ENCODE peak calls at places on chromosomes 12 and 14, in seven cellular contexts. T is T-helper 17 cell; S is stimulated activated CD4-positive, alpha-beta T cell treated with anti-CD3 and anti-CD28 coated beads, Interleukin-12 subunit alpha, Interleukin-12 subunit beta, amount 100 ng/mL, for 4 hours; P is activated B cell treated with CpG ODN at 0.5 μM for 24 hours; M is lower leg skin; D is kidney tubule cell; H is HS-5. I is an unnamed sample.

GRCh38 chr14:100030441-100031153 is 34.6 kb upstream of the EVL start:
- DNase-seq in H (peak), M (peak), T (no peak), S (no peak), P (no peak), D (peak), I (no peak)

GRCh38 chr12:113136128-113136989 is 798 bp upstream of the RASAL1 start:
- DNase-seq in S (peak), T (peak), D (peak), P (peak), M (no peak), H (no peak), I (no peak)

GRCh38 chr12:93375906-93376305 is 1.8 kb upstream of the NUDT4 start:
- DNase-seq in S (no peak), H (no peak), M (no peak), P (no peak), T (no peak), D (no peak), I (no peak)

GRCh38 chr12:8953773-8954402 is 4.4 kb upstream of the M6PR start:
- DNase-seq in D (no peak), S (peak), P (no peak), T (peak), H (no peak), M (no peak), I (no peak)

GRCh38 chr12:28930704-28931103 is 218.4 kb upstream of the FAR2 start:
- DNase-seq in D (no peak), T (no peak), S (no peak), H (no peak), M (no peak), P (no peak), I (no peak)

GRCh38 chr14:91246051-91246852 is 1.7 kb upstream of the GPR68 start:
- DNase-seq in M (no peak), T (peak), D (no peak), S (peak), H (no peak), P (no peak), I (no peak)

GRCh38 chr12:53241623-53242412 is 9.8 kb upstream of the RARG start:
- DNase-seq in P (no peak), M (no peak), H (no peak), D (no peak), T (no peak), S (no peak), I (peak)

GRCh38 chr14:61203059-61203753 is 77.9 kb downstream of the TMEM30B start:
- DNase-seq in P (no peak), H (no peak), D (no peak), T (no peak), M (no peak), S (no peak), I (no peak)

GRCh38 chr12:50102186-50102585 is 1.6 kb upstream of the GPD1 start:
- DNase-seq in T (no peak), S (no peak), P (no peak), M (no peak), H (no peak), D (no peak), I (peak)

GRCh38 chr12:120586860-120587259 is 5.7 kb upstream of the POP5 start:
- DNase-seq in S (no peak), H (no peak), P (no peak), D (no peak), M (no peak), T (no peak), I (no peak)

GRCh38 chr12:48182659-48183058 is 785 bp upstream of the CCDC184 start:
- DNase-seq in M (no peak), P (no peak), S (no peak), T (no peak), D (no peak), H (no peak), I (no peak)

GRCh38 chr14:73246387-73247150 is 9.3 kb downstream of the PAPLN start:
- DNase-seq in T (no peak), M (no peak), S (no peak), H (no peak), P (no peak), D (no peak), I (no peak)

GRCh38 chr12:114918535-114919233 is 234.7 kb upstream of the TBX3 start:
- DNase-seq in H (peak), P (no peak), S (no peak), T (no peak), D (peak), M (no peak), I (no peak)

GRCh38 chr12:14954269-14954668 is 7.1 kb downstream of the ARHGDIB start:
- DNase-seq in D (peak), S (no peak), M (no peak), H (no peak), T (no peak), P (no peak), I (no peak)

GRCh38 chr14:102508410-102508773 is 1.2 kb downstream of the ANKRD9 start:
- DNase-seq in P (no peak), M (peak), D (peak), S (no peak), H (no peak), T (no peak), I (no peak)

GRCh38 chr12:125203145-125203765 is 138.0 kb downstream of the AACS start:
- DNase-seq in T (no peak), D (peak), S (no peak), P (no peak), H (no peak), M (no peak), I (no peak)

GRCh38 chr12:114384746-114385145 is 21.2 kb downstream of the TBX5 start:
- DNase-seq in D (no peak), M (no peak), T (no peak), H (no peak), S (no peak), P (no peak), I (no peak)

GRCh38 chr12:81257952-81258551 is 180.2 kb downstream of the ACSS3 start:
- DNase-seq in S (no peak), T (no peak), H (no peak), M (no peak), P (no peak), D (peak), I (no peak)

GRCh38 chr12:67676624-67677023 is 28.1 kb downstream of the DYRK2 start:
- DNase-seq in T (no peak), S (no peak), M (no peak), P (no peak), D (no peak), H (peak), I (no peak)

GRCh38 chr12:49578471-49579112 is 10.7 kb upstream of the MCRS1 start:
- DNase-seq in T (no peak), M (no peak), H (no peak), S (no peak), D (no peak), P (no peak), I (no peak)

GRCh38 chr14:55446833-55447232 is 6.4 kb upstream of the TBPL2 start:
- DNase-seq in M (no peak), T (no peak), S (no peak), P (no peak), H (peak), D (peak), I (no peak)

GRCh38 chr14:22900088-22900799 is 17.2 kb downstream of the REM2 start:
- DNase-seq in D (peak), S (no peak), H (peak), P (no peak), M (peak), T (no peak), I (no peak)

GRCh38 chr12:117111386-117112267 is 12.4 kb upstream of the TESC start:
- DNase-seq in P (no peak), D (no peak), T (no peak), S (no peak), M (no peak), H (no peak), I (no peak)

GRCh38 chr12:27158322-27158721 is 75.9 kb upstream of the C12orf71 start:
- DNase-seq in T (no peak), S (no peak), M (no peak), D (no peak), P (no peak), H (no peak), I (no peak)

GRCh38 chr14:20417250-20418186 is 4.2 kb upstream of the TEP1 start:
- DNase-seq in M (no peak), S (no peak), D (no peak), T (no peak), P (no peak), H (no peak), I (no peak)

GRCh38 chr12:107464644-107465043 is 221.0 kb upstream of the PWP1 start:
- DNase-seq in M (no peak), T (no peak), H (no peak), P (no peak), D (no peak), S (no peak), I (no peak)

GRCh38 chr14:90726656-90727055 is 89.6 kb downstream of the TTC7B start:
- DNase-seq in D (peak), S (no peak), T (no peak), P (no peak), H (no peak), M (peak), I (no peak)

GRCh38 chr14:73786942-73787759 is 64.5 kb upstream of the PTGR2 start:
- DNase-seq in D (peak), M (no peak), P (peak), T (peak), H (no peak), S (peak), I (peak)